ENCODE peak calls at places on chromosomes 7 and 10, in eight cellular contexts. One of them, this sample, is unnamed. For H3K36me3 and H3K4me1, the result is how much of the 10 kb centered on the place peaks cover.

GRCh38 chr7:27152816-27153486 is 568 bp upstream of the HOXA3 start:
- DNase-seq in endodermal cell: peak
- DNase-seq in aorta: peak
- DNase-seq in small intestine: no peak
- DNase-seq in upper lobe of right lung: no peak
- DNase-seq in HCT116: no peak
- DNase-seq in MM.1S: no peak
- DNase-seq in esophagus muscularis mucosa: no peak
- DNase-seq in this sample: peak

GRCh38 chr7:105187302-105188169 is 173.5 kb downstream of the KMT2E start:
- DNase-seq in endodermal cell: no peak
- DNase-seq in aorta: no peak
- DNase-seq in small intestine: no peak
- DNase-seq in upper lobe of right lung: no peak
- DNase-seq in HCT116: no peak
- DNase-seq in MM.1S: peak
- DNase-seq in esophagus muscularis mucosa: no peak
- DNase-seq in this sample: no peak

GRCh38 chr10:90064295-90064694 is 362.9 kb downstream of the KIF20B start:
- DNase-seq in endodermal cell: no peak
- DNase-seq in aorta: no peak
- DNase-seq in small intestine: no peak
- DNase-seq in upper lobe of right lung: no peak
- DNase-seq in HCT116: no peak
- DNase-seq in MM.1S: no peak
- DNase-seq in esophagus muscularis mucosa: no peak
- DNase-seq in this sample: no peak

GRCh38 chr7:16989883-16990413 is 108.2 kb upstream of the AGR3 start:
- DNase-seq in endodermal cell: no peak
- DNase-seq in aorta: no peak
- DNase-seq in small intestine: peak
- DNase-seq in upper lobe of right lung: peak
- DNase-seq in HCT116: peak
- DNase-seq in MM.1S: no peak
- DNase-seq in esophagus muscularis mucosa: no peak
- DNase-seq in this sample: peak

GRCh38 chr10:3192856-3193635 is 20.5 kb upstream of the PITRM1 start:
- DNase-seq in endodermal cell: peak
- DNase-seq in aorta: no peak
- DNase-seq in small intestine: peak
- DNase-seq in upper lobe of right lung: no peak
- DNase-seq in HCT116: peak
- DNase-seq in MM.1S: peak
- DNase-seq in esophagus muscularis mucosa: no peak
- DNase-seq in this sample: no peak

GRCh38 chr7:38822556-38822955 is 86.4 kb downstream of the VPS41 start:
- DNase-seq in endodermal cell: no peak
- DNase-seq in aorta: no peak
- DNase-seq in small intestine: no peak
- DNase-seq in upper lobe of right lung: no peak
- DNase-seq in HCT116: no peak
- DNase-seq in MM.1S: no peak
- DNase-seq in esophagus muscularis mucosa: no peak
- DNase-seq in this sample: no peak

GRCh38 chr10:128242641-128243040 is 116.4 kb upstream of the MKI67 start:
- DNase-seq in endodermal cell: no peak
- DNase-seq in aorta: no peak
- DNase-seq in small intestine: no peak
- DNase-seq in upper lobe of right lung: no peak
- DNase-seq in HCT116: peak
- DNase-seq in MM.1S: no peak
- DNase-seq in esophagus muscularis mucosa: no peak
- DNase-seq in this sample: no peak

GRCh38 chr7:116949941-116950801 is 3.1 kb upstream of the ST7 start:
- DNase-seq in endodermal cell: no peak
- DNase-seq in aorta: no peak
- DNase-seq in small intestine: no peak
- DNase-seq in upper lobe of right lung: no peak
- DNase-seq in HCT116: no peak
- DNase-seq in MM.1S: no peak
- DNase-seq in esophagus muscularis mucosa: no peak
- DNase-seq in this sample: no peak

GRCh38 chr10:33248638-33249037 is 85.8 kb downstream of the NRP1 start:
- DNase-seq in endodermal cell: no peak
- DNase-seq in aorta: no peak
- DNase-seq in small intestine: no peak
- DNase-seq in upper lobe of right lung: no peak
- DNase-seq in HCT116: no peak
- DNase-seq in MM.1S: peak
- DNase-seq in esophagus muscularis mucosa: no peak
- DNase-seq in this sample: no peak

GRCh38 chr7:67913604-67914003 is 917.0 kb downstream of the TYW1 start:
- DNase-seq in endodermal cell: no peak
- DNase-seq in aorta: no peak
- DNase-seq in small intestine: no peak
- DNase-seq in upper lobe of right lung: no peak
- DNase-seq in HCT116: no peak
- DNase-seq in MM.1S: peak
- DNase-seq in esophagus muscularis mucosa: no peak
- DNase-seq in this sample: no peak

GRCh38 chr10:116689744-116690143 is 52.6 kb downstream of the HSPA12A start:
- DNase-seq in endodermal cell: no peak
- DNase-seq in aorta: no peak
- DNase-seq in small intestine: no peak
- DNase-seq in upper lobe of right lung: no peak
- DNase-seq in HCT116: no peak
- DNase-seq in MM.1S: no peak
- DNase-seq in esophagus muscularis mucosa: no peak
- DNase-seq in this sample: no peak

GRCh38 chr7:94972296-94972695 is 64.9 kb downstream of the PPP1R9A start:
- DNase-seq in endodermal cell: no peak
- DNase-seq in aorta: no peak
- DNase-seq in small intestine: no peak
- DNase-seq in upper lobe of right lung: no peak
- DNase-seq in HCT116: no peak
- DNase-seq in MM.1S: no peak
- DNase-seq in esophagus muscularis mucosa: no peak
- DNase-seq in this sample: no peak

GRCh38 chr10:93471110-93471651 is 11.0 kb downstream of the MYOF start:
- DNase-seq in endodermal cell: no peak
- DNase-seq in aorta: no peak
- DNase-seq in small intestine: peak
- DNase-seq in upper lobe of right lung: no peak
- DNase-seq in HCT116: peak
- DNase-seq in MM.1S: no peak
- DNase-seq in esophagus muscularis mucosa: no peak
- DNase-seq in this sample: no peak

GRCh38 chr10:132885451-132886210 is 56.7 kb downstream of the CFAP46 start:
- DNase-seq in endodermal cell: no peak
- DNase-seq in aorta: peak
- DNase-seq in small intestine: no peak
- DNase-seq in upper lobe of right lung: peak
- DNase-seq in HCT116: no peak
- DNase-seq in MM.1S: no peak
- DNase-seq in esophagus muscularis mucosa: no peak
- DNase-seq in this sample: peak

GRCh38 chr10:61456095-61456789 is 3.1 kb upstream of the TMEM26 start:
- DNase-seq in endodermal cell: no peak
- DNase-seq in aorta: no peak
- DNase-seq in small intestine: peak
- DNase-seq in upper lobe of right lung: no peak
- DNase-seq in HCT116: no peak
- DNase-seq in MM.1S: no peak
- DNase-seq in esophagus muscularis mucosa: no peak
- DNase-seq in this sample: no peak

GRCh38 chr7:3805151-3805550 is 504.1 kb downstream of the SDK1 start:
- DNase-seq in endodermal cell: no peak
- DNase-seq in aorta: no peak
- DNase-seq in small intestine: no peak
- DNase-seq in upper lobe of right lung: no peak
- DNase-seq in HCT116: no peak
- DNase-seq in MM.1S: no peak
- DNase-seq in esophagus muscularis mucosa: no peak
- DNase-seq in this sample: no peak

GRCh38 chr10:88672041-88672440 is 7.8 kb downstream of the LIPF start:
- DNase-seq in endodermal cell: no peak
- DNase-seq in aorta: no peak
- DNase-seq in small intestine: no peak
- DNase-seq in upper lobe of right lung: no peak
- DNase-seq in HCT116: no peak
- DNase-seq in MM.1S: no peak
- DNase-seq in esophagus muscularis mucosa: no peak
- DNase-seq in this sample: no peak

GRCh38 chr10:80272793-80273522 is 16.5 kb downstream of the MAT1A start:
- DNase-seq in endodermal cell: peak
- DNase-seq in aorta: no peak
- DNase-seq in small intestine: peak
- DNase-seq in upper lobe of right lung: no peak
- DNase-seq in HCT116: no peak
- DNase-seq in MM.1S: no peak
- DNase-seq in esophagus muscularis mucosa: no peak
- DNase-seq in this sample: no peak

GRCh38 chr7:75958802-75959543 is 35.4 kb downstream of the TMEM120A start:
- DNase-seq in endodermal cell: no peak
- DNase-seq in aorta: no peak
- DNase-seq in small intestine: peak
- DNase-seq in upper lobe of right lung: no peak
- DNase-seq in HCT116: no peak
- DNase-seq in MM.1S: no peak
- DNase-seq in esophagus muscularis mucosa: no peak
- DNase-seq in this sample: no peak

GRCh38 chr7:45708046-45708950 is 134.1 kb downstream of the ADCY1 start:
- DNase-seq in endodermal cell: no peak
- DNase-seq in aorta: no peak
- DNase-seq in small intestine: no peak
- DNase-seq in upper lobe of right lung: peak
- DNase-seq in HCT116: no peak
- DNase-seq in MM.1S: no peak
- DNase-seq in esophagus muscularis mucosa: peak
- DNase-seq in this sample: no peak

GRCh38 chr7:56125831-56126230 is 9.6 kb upstream of the NUPR2 start:
- DNase-seq in endodermal cell: no peak
- DNase-seq in aorta: no peak
- DNase-seq in small intestine: no peak
- DNase-seq in upper lobe of right lung: no peak
- DNase-seq in HCT116: no peak
- DNase-seq in MM.1S: no peak
- DNase-seq in esophagus muscularis mucosa: no peak
- DNase-seq in this sample: no peak

DNA sequence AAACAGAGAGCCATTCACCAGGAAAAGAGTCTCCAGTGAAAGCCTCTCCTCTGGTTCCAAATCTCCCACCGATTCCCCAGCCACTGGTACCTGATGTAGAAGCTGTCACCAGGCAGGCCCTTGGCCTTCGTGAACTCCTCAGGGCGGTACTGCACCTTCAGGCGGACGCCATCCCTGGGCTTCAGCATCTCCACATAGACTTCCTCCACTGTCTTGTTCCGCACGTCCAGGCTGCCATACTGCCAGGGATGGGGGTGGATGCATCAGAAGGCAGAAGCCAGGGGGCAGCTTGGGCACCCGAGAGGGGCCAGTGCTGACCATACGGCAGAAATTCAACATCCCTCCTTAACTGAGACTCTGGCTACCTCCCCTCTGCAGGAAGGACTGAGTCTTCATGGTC is 118.8 kb downstream of the DLG5 start:
- DNase-seq in endodermal cell: no peak
- DNase-seq in aorta: peak
- DNase-seq in small intestine: no peak
- DNase-seq in upper lobe of right lung: no peak
- DNase-seq in HCT116: no peak
- DNase-seq in MM.1S: no peak
- DNase-seq in esophagus muscularis mucosa: no peak
- DNase-seq in this sample: no peak
- H3K36me3 ChIP-seq in endodermal cell: half or more
- H3K36me3 ChIP-seq in aorta: under half
- H3K36me3 ChIP-seq in small intestine: under half
- H3K36me3 ChIP-seq in upper lobe of right lung: half or more
- H3K36me3 ChIP-seq in HCT116: under half
- H3K36me3 ChIP-seq in MM.1S: under half
- H3K36me3 ChIP-seq in esophagus muscularis mucosa: half or more
- H3K36me3 ChIP-seq in this sample: under half

GRCh38 chr7:41696323-41696916 is 6.5 kb downstream of the INHBA start:
- DNase-seq in endodermal cell: peak
- DNase-seq in aorta: peak
- DNase-seq in small intestine: peak
- DNase-seq in upper lobe of right lung: peak
- DNase-seq in HCT116: peak
- DNase-seq in MM.1S: peak
- DNase-seq in esophagus muscularis mucosa: peak
- DNase-seq in this sample: peak
- H3K4me3 ChIP-seq in endodermal cell: no peak
- H3K4me3 ChIP-seq in aorta: peak
- H3K4me3 ChIP-seq in small intestine: no peak
- H3K4me3 ChIP-seq in upper lobe of right lung: peak
- H3K4me3 ChIP-seq in HCT116: no peak
- H3K4me3 ChIP-seq in MM.1S: no peak
- H3K4me3 ChIP-seq in esophagus muscularis mucosa: peak
- H3K4me3 ChIP-seq in this sample: peak

GRCh38 chr10:44017483-44018145 is 367.3 kb downstream of the CXCL12 start:
- DNase-seq in endodermal cell: no peak
- DNase-seq in aorta: no peak
- DNase-seq in small intestine: no peak
- DNase-seq in upper lobe of right lung: no peak
- DNase-seq in HCT116: no peak
- DNase-seq in MM.1S: no peak
- DNase-seq in esophagus muscularis mucosa: peak
- DNase-seq in this sample: no peak
- H3K4me1 ChIP-seq in endodermal cell: under half
- H3K4me1 ChIP-seq in aorta: under half
- H3K4me1 ChIP-seq in small intestine: under half
- H3K4me1 ChIP-seq in upper lobe of right lung: under half
- H3K4me1 ChIP-seq in HCT116: under half
- H3K4me1 ChIP-seq in MM.1S: under half
- H3K4me1 ChIP-seq in esophagus muscularis mucosa: under half
- H3K4me1 ChIP-seq in this sample: under half

GRCh38 chr7:2575046-2575732 is 16.4 kb downstream of the IQCE start:
- DNase-seq in endodermal cell: no peak
- DNase-seq in aorta: peak
- DNase-seq in small intestine: no peak
- DNase-seq in upper lobe of right lung: no peak
- DNase-seq in HCT116: no peak
- DNase-seq in MM.1S: no peak
- DNase-seq in esophagus muscularis mucosa: no peak
- DNase-seq in this sample: no peak

GRCh38 chr7:2573747-2574146 is 15.0 kb downstream of the IQCE start:
- DNase-seq in endodermal cell: no peak
- DNase-seq in aorta: peak
- DNase-seq in small intestine: no peak
- DNase-seq in upper lobe of right lung: peak
- DNase-seq in HCT116: no peak
- DNase-seq in MM.1S: no peak
- DNase-seq in esophagus muscularis mucosa: no peak
- DNase-seq in this sample: no peak

GRCh38 chr7:2577914-2578680 is 19.3 kb downstream of the IQCE start:
- DNase-seq in endodermal cell: no peak
- DNase-seq in aorta: peak
- DNase-seq in small intestine: no peak
- DNase-seq in upper lobe of right lung: no peak
- DNase-seq in HCT116: no peak
- DNase-seq in MM.1S: no peak
- DNase-seq in esophagus muscularis mucosa: no peak
- DNase-seq in this sample: no peak

GRCh38 chr7:2576742-2577491 is 18.1 kb downstream of the IQCE start:
- DNase-seq in endodermal cell: no peak
- DNase-seq in aorta: peak
- DNase-seq in small intestine: no peak
- DNase-seq in upper lobe of right lung: no peak
- DNase-seq in HCT116: no peak
- DNase-seq in MM.1S: no peak
- DNase-seq in esophagus muscularis mucosa: no peak
- DNase-seq in this sample: no peak

GRCh38 chr7:2575733-2576350 is 17.1 kb downstream of the IQCE start:
- DNase-seq in endodermal cell: no peak
- DNase-seq in aorta: peak
- DNase-seq in small intestine: no peak
- DNase-seq in upper lobe of right lung: no peak
- DNase-seq in HCT116: no peak
- DNase-seq in MM.1S: no peak
- DNase-seq in esophagus muscularis mucosa: no peak
- DNase-seq in this sample: no peak
- H3K36me3 ChIP-seq in endodermal cell: under half
- H3K36me3 ChIP-seq in aorta: under half
- H3K36me3 ChIP-seq in small intestine: under half
- H3K36me3 ChIP-seq in upper lobe of right lung: under half
- H3K36me3 ChIP-seq in HCT116: under half
- H3K36me3 ChIP-seq in MM.1S: under half
- H3K36me3 ChIP-seq in esophagus muscularis mucosa: half or more
- H3K36me3 ChIP-seq in this sample: under half